ENCODE peak calls at places on chromosomes 13 and 19, in five cellular contexts. U, C, O, X and D are unnamed samples.

GRCh38 chr19:43562698-43563241 is 12.6 kb downstream of the XRCC1 start:
- DNase-seq in X (no peak), U (no peak), C (no peak), O (peak), D (peak)

GRCh38 chr13:30355405-30355741 is 48.0 kb upstream of the KATNAL1 start:
- DNase-seq in C (peak), U (peak), X (no peak), O (no peak), D (no peak)

GRCh38 chr19:10920781-10921180 is 7.7 kb downstream of the YIPF2 start:
- DNase-seq in C (no peak), X (no peak), U (no peak), O (no peak), D (no peak)

GRCh38 chr19:46574533-46574932 is 26.6 kb upstream of the CALM3 start:
- DNase-seq in C (peak), O (no peak), U (peak), X (no peak), D (no peak)

GRCh38 chr13:34833562-34834182 is 108.4 kb upstream of the NBEA start:
- DNase-seq in X (no peak), U (peak), C (no peak), O (peak), D (peak)

GRCh38 chr19:40613669-40614594 is 12.8 kb downstream of the LTBP4 start:
- DNase-seq in X (peak), O (peak), U (peak), C (no peak), D (no peak)

GRCh38 chr19:10352764-10353671 is 13.6 kb upstream of the ICAM3 start:
- DNase-seq in C (no peak), O (no peak), U (peak), X (no peak), D (no peak)

GRCh38 chr19:44943801-44944249 is 1.8 kb downstream of the APOC4 start:
- DNase-seq in X (no peak), U (no peak), O (peak), C (no peak), D (no peak)

GRCh38 chr19:7394728-7395359 is 46.1 kb downstream of the ARHGEF18 start:
- DNase-seq in X (peak), C (peak), U (peak), O (peak), D (peak)

GRCh38 chr19:55116232-55117062 is 990 bp downstream of the PPP1R12C start:
- DNase-seq in C (peak), O (peak), X (peak), U (peak), D (peak)

GRCh38 chr19:29576761-29577661 is 29.1 kb upstream of the POP4 start:
- DNase-seq in X (no peak), C (no peak), O (peak), U (no peak), D (no peak)

GRCh38 chr13:105410602-105411001 is 1124.9 kb downstream of the EFNB2 start:
- DNase-seq in X (no peak), U (peak), C (peak), O (peak), D (peak)

GRCh38 chr13:78603240-78603947 is at the start of gene POU4F1:
- DNase-seq in C (peak), U (peak), X (peak), O (no peak), D (no peak)

GRCh38 chr13:28532226-28533048 is 37.5 kb upstream of the FLT1 start:
- DNase-seq in X (no peak), C (peak), U (peak), O (peak), D (no peak)

GRCh38 chr13:23793711-23794110 is 95.5 kb downstream of the MIPEP start:
- DNase-seq in U (no peak), C (no peak), X (no peak), O (no peak), D (no peak)

GRCh38 chr19:39970424-39970673 is 616 bp upstream of the PSMC4 start:
- DNase-seq in X (no peak), U (no peak), C (no peak), O (no peak), D (peak)

GRCh38 chr19:45164577-45165335 is 4.0 kb upstream of the NKPD1 start:
- DNase-seq in U (peak), O (peak), C (no peak), X (peak), D (no peak)

GRCh38 chr19:28168557-28168956 is 1044.4 kb downstream of the UQCRFS1 start:
- DNase-seq in C (no peak), O (no peak), X (no peak), U (peak), D (no peak)

GRCh38 chr19:14337510-14337909 is 43.7 kb upstream of the ADGRE5 start:
- DNase-seq in U (peak), C (peak), O (peak), X (no peak), D (peak)

GRCh38 chr19:39138221-39139211 is 12.9 kb downstream of the PAK4 start:
- DNase-seq in O (no peak), U (no peak), C (peak), X (no peak), D (no peak)

GRCh38 chr13:36531746-36532486 is 99.6 kb downstream of the CCNA1 start:
- DNase-seq in C (no peak), U (no peak), O (no peak), X (no peak), D (peak)

GRCh38 chr19:2700660-2701360 is 1.7 kb downstream of the GNG7 start:
- DNase-seq in X (no peak), C (no peak), O (no peak), U (no peak), D (no peak)

GRCh38 chr19:44644391-44645016 is 794 bp downstream of the PVR start:
- DNase-seq in U (peak), O (peak), C (peak), X (no peak), D (peak)

GRCh38 chr19:16369664-16370576 is 45.3 kb downstream of the KLF2 start:
- DNase-seq in U (no peak), O (no peak), X (no peak), C (no peak), D (no peak)

GRCh38 chr13:25939961-25940687 is 111.7 kb downstream of the SHISA2 start:
- DNase-seq in X (no peak), O (no peak), U (no peak), C (no peak), D (no peak)

GRCh38 chr13:25943081-25943480 is 108.7 kb downstream of the SHISA2 start:
- DNase-seq in U (no peak), C (no peak), X (no peak), O (no peak), D (no peak)

GRCh38 chr13:25943666-25944065 is 108.2 kb downstream of the SHISA2 start:
- DNase-seq in U (no peak), X (no peak), C (no peak), O (peak), D (no peak)

GRCh38 chr13:25948910-25949309 is 102.9 kb downstream of the SHISA2 start:
- DNase-seq in O (no peak), X (no peak), C (no peak), U (no peak), D (peak)

GRCh38 chr13:25945596-25945995 is 106.2 kb downstream of the SHISA2 start:
- DNase-seq in O (no peak), X (no peak), U (no peak), C (peak), D (no peak)
- TF ChIP-seq EZH2phosphoT487 in O (no peak), X (no peak), U (no peak), C (no peak), D (no peak)

GRCh38 chr13:94232956-94233355 is 246.5 kb downstream of the DCT start:
- DNase-seq in X (no peak), U (no peak), O (no peak), C (no peak), D (no peak)
- H3K9ac ChIP-seq in X (no peak), U (no peak), O (peak), C (no peak), D (no peak)

GRCh38 chr19:56258272-56258671 is 14.3 kb upstream of the EDDM13 start:
- DNase-seq in O (no peak), U (no peak), C (no peak), X (no peak), D (no peak)

GRCh38 chr19:56253737-56254136 is 18.8 kb upstream of the EDDM13 start:
- DNase-seq in O (peak), U (peak), X (peak), C (peak), D (peak)

DNA sequence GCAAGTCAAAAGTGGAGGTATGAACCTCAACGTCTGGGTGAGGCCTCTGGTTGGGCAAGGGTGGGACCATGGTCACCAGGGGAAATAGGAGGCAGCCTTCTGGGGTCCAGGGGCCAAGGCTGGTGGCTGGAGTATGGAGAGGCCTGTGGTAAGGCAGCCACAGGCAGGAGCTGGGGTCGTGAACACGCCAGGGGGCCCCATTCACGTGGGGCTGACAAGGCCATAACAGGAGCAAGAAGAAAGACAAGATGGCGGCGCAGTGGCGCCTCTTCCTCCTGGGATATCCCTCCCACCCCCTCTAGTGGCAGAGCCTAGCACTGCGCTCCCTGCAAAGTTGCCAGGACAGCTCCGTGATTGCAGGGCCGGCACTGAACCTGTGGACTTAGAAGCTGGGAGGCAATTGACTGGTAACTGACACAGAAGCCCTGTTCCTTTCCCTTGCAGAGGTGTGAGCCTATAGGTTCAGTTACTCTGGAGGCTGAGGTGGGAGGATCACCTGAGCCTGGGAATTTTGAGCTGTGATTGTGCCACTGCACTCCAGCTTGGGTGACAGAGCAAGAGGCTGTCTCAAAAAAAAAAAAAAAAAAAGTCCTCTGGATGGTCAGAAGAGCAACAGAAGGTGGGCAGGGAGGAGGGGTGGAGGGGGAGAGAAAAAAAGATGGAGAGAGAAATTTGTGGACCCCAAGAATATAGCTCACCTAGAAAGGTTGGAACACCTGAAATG is 19.7 kb upstream of the EDDM13 start:
- DNase-seq in O (peak), X (peak), U (peak), C (peak), D (peak)
- TF ChIP-seq EZH2phosphoT487 in O (no peak), X (no peak), U (no peak), C (no peak), D (no peak)

GRCh38 chr13:43301341-43301969 is 278.1 kb downstream of the DNAJC15 start:
- DNase-seq in C (no peak), O (peak), U (no peak), X (no peak), D (peak)
- H3K9ac ChIP-seq in C (no peak), O (no peak), U (no peak), X (no peak), D (no peak)